ENCODE peak calls at places on chromosomes 16 and 17, in six cellular contexts. K, N, S, F, T and H are unnamed samples.

GRCh38 chr17:56440391-56440790 is 153.1 kb upstream of the NOG start:
- DNase-seq in K (no peak), N (no peak), S (no peak), F (no peak), T (no peak), H (no peak)

GRCh38 chr17:77802811-77803220 is 155.7 kb upstream of the TNRC6C start:
- DNase-seq in K (no peak), N (peak), S (peak), F (peak), T (peak), H (peak)

GRCh38 chr16:54359086-54359485 is 72.5 kb upstream of the IRX3 start:
- DNase-seq in K (no peak), N (no peak), S (no peak), F (no peak), T (no peak), H (no peak)

GRCh38 chr17:48023408-48024148 is 14.0 kb downstream of the COPZ2 start:
- DNase-seq in K (no peak), N (peak), S (no peak), F (peak), T (peak), H (peak)

GRCh38 chr17:33469911-33470310 is 176.8 kb upstream of the ASIC2 start:
- DNase-seq in K (no peak), N (no peak), S (peak), F (no peak), T (no peak), H (no peak)

GRCh38 chr17:32033223-32033622 is 26.0 kb downstream of the LRRC37B start:
- DNase-seq in K (no peak), N (no peak), S (no peak), F (no peak), T (no peak), H (no peak)

GRCh38 chr16:75486014-75486404 is 9.2 kb downstream of the CHST6 start:
- DNase-seq in K (no peak), N (peak), S (no peak), F (peak), T (no peak), H (no peak)

GRCh38 chr17:51491416-51491815 is 231.1 kb downstream of the UTP18 start:
- DNase-seq in K (no peak), N (no peak), S (no peak), F (no peak), T (peak), H (no peak)

GRCh38 chr16:9840761-9841665 is 341.2 kb downstream of the GRIN2A start:
- DNase-seq in K (no peak), N (no peak), S (no peak), F (no peak), T (no peak), H (no peak)

GRCh38 chr16:10981697-10982216 is 37.4 kb downstream of the CLEC16A start:
- DNase-seq in K (peak), N (peak), S (no peak), F (peak), T (no peak), H (no peak)

GRCh38 chr17:6047966-6048365 is 22.2 kb upstream of the WSCD1 start:
- DNase-seq in K (no peak), N (no peak), S (peak), F (no peak), T (no peak), H (no peak)

GRCh38 chr17:28520687-28521086 is 14.5 kb downstream of the FOXN1 start:
- DNase-seq in K (no peak), N (no peak), S (no peak), F (no peak), T (no peak), H (peak)

GRCh38 chr17:48972749-48973097 is 4.3 kb upstream of the GIP start:
- DNase-seq in K (no peak), N (no peak), S (no peak), F (no peak), T (no peak), H (no peak)

GRCh38 chr16:56199164-56199563 is 7.9 kb downstream of the GNAO1 start:
- DNase-seq in K (no peak), N (no peak), S (no peak), F (no peak), T (no peak), H (no peak)

GRCh38 chr17:55769625-55770000 is 18.8 kb downstream of the PCTP start:
- DNase-seq in K (no peak), N (no peak), S (no peak), F (no peak), T (no peak), H (no peak)

GRCh38 chr16:56206951-56207350 is 15.7 kb downstream of the GNAO1 start:
- DNase-seq in K (no peak), N (no peak), S (no peak), F (no peak), T (no peak), H (no peak)

GRCh38 chr16:67481561-67482259 is 753 bp upstream of the ATP6V0D1 start:
- DNase-seq in K (no peak), N (peak), S (no peak), F (peak), T (peak), H (peak)

GRCh38 chr17:78279360-78279990 is 48.0 kb downstream of the TMEM235 start:
- DNase-seq in K (no peak), N (no peak), S (no peak), F (no peak), T (no peak), H (peak)

GRCh38 chr16:67248401-67249177 is at the start of gene SLC9A5:
- DNase-seq in K (peak), N (peak), S (no peak), F (peak), T (peak), H (peak)

GRCh38 chr16:65619606-65620005 is 497.7 kb upstream of the CDH11 start:
- DNase-seq in K (no peak), N (no peak), S (no peak), F (no peak), T (no peak), H (no peak)

GRCh38 chr17:5508855-5509254 is 22.5 kb downstream of the MIS12 start:
- DNase-seq in K (no peak), N (peak), S (peak), F (peak), T (no peak), H (no peak)

GRCh38 chr17:44004761-44005526 is 522 bp downstream of the NAGS start:
- DNase-seq in K (no peak), N (peak), S (no peak), F (peak), T (peak), H (no peak)

GRCh38 chr16:2795714-2796143 is 2.5 kb upstream of the PRSS41 start:
- DNase-seq in K (no peak), N (no peak), S (no peak), F (no peak), T (no peak), H (no peak)

GRCh38 chr16:87822571-87822970 is 46.7 kb downstream of the SLC7A5 start:
- DNase-seq in K (no peak), N (no peak), S (no peak), F (no peak), T (no peak), H (no peak)

GRCh38 chr16:89422527-89422904 is 67.8 kb downstream of the ANKRD11 start:
- DNase-seq in K (no peak), N (no peak), S (no peak), F (no peak), T (peak), H (no peak)

GRCh38 chr16:7313170-7313569 is 19.5 kb upstream of the RBFOX1 start:
- DNase-seq in K (peak), N (peak), S (no peak), F (no peak), T (no peak), H (no peak)

GRCh38 chr17:52024296-52024870 is 134.1 kb downstream of the CA10 start:
- DNase-seq in K (no peak), N (no peak), S (no peak), F (no peak), T (no peak), H (no peak)

GRCh38 chr16:71467810-71468209 is 5.8 kb upstream of the ZNF23 start:
- DNase-seq in K (peak), N (no peak), S (no peak), F (no peak), T (peak), H (no peak)

GRCh38 chr16:83574388-83574787 is 233.4 kb upstream of the HSBP1 start:
- DNase-seq in K (no peak), N (no peak), S (peak), F (no peak), T (no peak), H (no peak)

GRCh38 chr16:82091225-82091624 is 56.2 kb downstream of the HSD17B2 start:
- DNase-seq in K (no peak), N (no peak), S (no peak), F (no peak), T (no peak), H (no peak)

GRCh38 chr17:63429766-63430165 is 16.3 kb downstream of the CYB561 start:
- DNase-seq in K (no peak), N (no peak), S (no peak), F (no peak), T (no peak), H (no peak)

GRCh38 chr16:29687755-29688154 is 8.8 kb downstream of the QPRT start:
- DNase-seq in K (no peak), N (no peak), S (no peak), F (no peak), T (no peak), H (no peak)

GRCh38 chr17:27293359-27293897 is 486 bp upstream of the WSB1 start:
- DNase-seq in K (no peak), N (peak), S (no peak), F (no peak), T (peak), H (no peak)

GRCh38 chr17:43020789-43021738 is 1.1 kb downstream of the VAT1 start:
- DNase-seq in K (peak), N (no peak), S (no peak), F (peak), T (peak), H (peak)

GRCh38 chr16:1073262-1073558 is 663 bp downstream of the SSTR5 start:
- DNase-seq in K (no peak), N (no peak), S (no peak), F (no peak), T (no peak), H (no peak)

GRCh38 chr16:79182618-79183017 is 417.9 kb downstream of the MAF start:
- DNase-seq in K (no peak), N (no peak), S (no peak), F (no peak), T (no peak), H (no peak)

GRCh38 chr16:15597822-15598647 is 44.9 kb downstream of the MARF1 start:
- DNase-seq in K (no peak), N (no peak), S (no peak), F (no peak), T (no peak), H (no peak)

GRCh38 chr17:27478901-27479531 is 22.8 kb downstream of the KSR1 start:
- DNase-seq in K (no peak), N (no peak), S (no peak), F (no peak), T (no peak), H (no peak)